ENCODE peak calls at places on chromosomes 5 and 9, in nine cellular contexts. K is transverse colon, Y is Caco-2, N is neural progenitor cell, G is mammary epithelial cell, X is body of pancreas, D is mesendoderm, P is kidney, V is aorta. O is an unnamed sample.

GRCh38 chr5:96963267-96963666 is 27.4 kb downstream of the LNPEP start:
- DNase-seq in K (peak; percentile 27), Y (no peak), N (no peak), G (no peak), X (peak; percentile 54), D (no peak), P (peak; percentile 66), V (no peak), O (peak; percentile 64)

GRCh38 chr5:41172012-41172411 is 41.3 kb downstream of the C6 start:
- DNase-seq in K (no peak), Y (no peak), N (no peak), G (no peak), X (no peak), D (no peak), P (no peak), V (no peak), O (no peak)

GRCh38 chr5:98768160-98769005 is 5.1 kb upstream of the RGMB start:
- DNase-seq in K (peak; percentile 61), Y (peak; percentile 56), N (peak; percentile 90), G (no peak), X (peak; percentile 32), D (peak; percentile 97), P (no peak), V (no peak), O (peak; percentile 71)

GRCh38 chr9:72897069-72897649 is 55.7 kb downstream of the ALDH1A1 start:
- DNase-seq in K (no peak), Y (no peak), N (no peak), G (no peak), X (no peak), D (no peak), P (no peak), V (no peak), O (no peak)

GRCh38 chr5:53456366-53456765 is 24.1 kb upstream of the FST start:
- DNase-seq in K (no peak), Y (no peak), N (no peak), G (no peak), X (no peak), D (no peak), P (no peak), V (no peak), O (no peak)

GRCh38 chr5:139668064-139668880 is 20.1 kb downstream of the CXXC5 start:
- DNase-seq in K (no peak), Y (no peak), N (peak; percentile 67), G (peak; percentile 73), X (peak; percentile 61), D (no peak), P (peak; percentile 85), V (no peak), O (no peak)

GRCh38 chr5:147037517-147038205 is 159.1 kb upstream of the PPP2R2B start:
- DNase-seq in K (no peak), Y (no peak), N (no peak), G (peak; percentile 83), X (no peak), D (no peak), P (no peak), V (no peak), O (no peak)

GRCh38 chr5:175815126-175815913 is 56.1 kb upstream of the CPLX2 start:
- DNase-seq in K (no peak), Y (no peak), N (no peak), G (no peak), X (no peak), D (no peak), P (no peak), V (peak; percentile 63), O (no peak)

GRCh38 chr9:12719431-12719830 is 26.2 kb downstream of the TYRP1 start:
- DNase-seq in K (no peak), Y (no peak), N (peak; percentile 18), G (no peak), X (no peak), D (peak; percentile 63), P (no peak), V (no peak), O (peak; percentile 26)

GRCh38 chr5:777756-778161 is 6.8 kb downstream of the ZDHHC11B start:
- DNase-seq in K (no peak), Y (no peak), N (no peak), G (no peak), X (no peak), D (no peak), P (peak; percentile 84), V (peak; percentile 82), O (no peak)

GRCh38 chr9:23643656-23644258 is 182.3 kb downstream of the ELAVL2 start:
- DNase-seq in K (no peak), Y (no peak), N (no peak), G (peak; percentile 20), X (no peak), D (no peak), P (no peak), V (no peak), O (no peak)

GRCh38 chr9:95044731-95045508 is 272.6 kb downstream of the FANCC start:
- DNase-seq in K (peak; percentile 38), Y (peak; percentile 52), N (peak; percentile 91), G (no peak), X (peak; percentile 90), D (peak; percentile 95), P (peak; percentile 82), V (peak; percentile 80), O (no peak)

GRCh38 chr9:92986175-92987110 is 39.1 kb downstream of the FGD3 start:
- DNase-seq in K (no peak), Y (no peak), N (no peak), G (no peak), X (peak; percentile 40), D (peak; percentile 52), P (no peak), V (no peak), O (no peak)

GRCh38 chr5:88944751-88945507 is 61.9 kb upstream of the MEF2C start:
- DNase-seq in K (no peak), Y (no peak), N (no peak), G (no peak), X (no peak), D (no peak), P (no peak), V (no peak), O (no peak)

GRCh38 chr5:58087131-58087530 is 372.8 kb downstream of the PLK2 start:
- DNase-seq in K (no peak), Y (no peak), N (no peak), G (no peak), X (no peak), D (no peak), P (no peak), V (no peak), O (no peak)

GRCh38 chr5:219492-219891 is 1.4 kb downstream of the SDHA start:
- DNase-seq in K (no peak), Y (no peak), N (peak; percentile 57), G (peak; percentile 15), X (no peak), D (peak; percentile 6), P (no peak), V (peak; percentile 35), O (peak; percentile 40)

GRCh38 chr9:99231708-99232107 is 9.6 kb downstream of the SEC61B start:
- DNase-seq in K (no peak), Y (no peak), N (peak; percentile 53), G (no peak), X (no peak), D (peak; percentile 33), P (no peak), V (no peak), O (peak; percentile 42)

GRCh38 chr5:18141260-18141659 is 507.0 kb downstream of the TAF11L14 start:
- DNase-seq in K (no peak), Y (no peak), N (no peak), G (no peak), X (no peak), D (no peak), P (no peak), V (no peak), O (no peak)

GRCh38 chr5:118692811-118693342 is 295.5 kb downstream of the DTWD2 start:
- DNase-seq in K (no peak), Y (no peak), N (peak; percentile 57), G (no peak), X (no peak), D (peak; percentile 75), P (no peak), V (no peak), O (no peak)

GRCh38 chr5:77882670-77883257 is 106.6 kb upstream of the TBCA start:
- DNase-seq in K (no peak), Y (no peak), N (no peak), G (peak; percentile 82), X (no peak), D (no peak), P (no peak), V (no peak), O (no peak)

GRCh38 chr5:24693609-24694008 is 48.8 kb upstream of the CDH10 start:
- DNase-seq in K (no peak), Y (no peak), N (no peak), G (no peak), X (no peak), D (no peak), P (no peak), V (no peak), O (no peak)

GRCh38 chr5:62260510-62260909 is 45.5 kb upstream of the KIF2A start:
- DNase-seq in K (no peak), Y (no peak), N (no peak), G (no peak), X (peak; percentile 35), D (no peak), P (no peak), V (no peak), O (no peak)

GRCh38 chr9:35522725-35523124 is 32.8 kb downstream of the RUSC2 start:
- DNase-seq in K (no peak), Y (no peak), N (no peak), G (no peak), X (no peak), D (no peak), P (no peak), V (no peak), O (no peak)
- H3K4me1 ChIP-seq in K (peaks cover 29% of the 10 kb centered on the region), Y (peaks cover 47% of the 10 kb centered on the region), N (peaks cover 18% of the 10 kb centered on the region), G (peaks cover 61% of the 10 kb centered on the region), X (peaks cover 77% of the 10 kb centered on the region), D (peaks cover 26% of the 10 kb centered on the region), P (peaks cover 60% of the 10 kb centered on the region), V (peaks cover 36% of the 10 kb centered on the region), O (peaks cover 46% of the 10 kb centered on the region)

GRCh38 chr5:154771383-154771901 is 16.3 kb downstream of the LARP1 start:
- DNase-seq in K (no peak), Y (no peak), N (peak; percentile 58), G (peak; percentile 29), X (peak; percentile 38), D (peak; percentile 77), P (no peak), V (no peak), O (peak; percentile 11)
- H3K4me1 ChIP-seq in K (peaks cover 46% of the 10 kb centered on the region), Y (peaks cover 17% of the 10 kb centered on the region), N (peaks cover 53% of the 10 kb centered on the region), G (peaks cover 16% of the 10 kb centered on the region), X (peaks cover 95% of the 10 kb centered on the region), D (peaks cover 15% of the 10 kb centered on the region), P (peaks cover 43% of the 10 kb centered on the region), V (peaks cover 10% of the 10 kb centered on the region), O (peaks cover 54% of the 10 kb centered on the region)

DNA sequence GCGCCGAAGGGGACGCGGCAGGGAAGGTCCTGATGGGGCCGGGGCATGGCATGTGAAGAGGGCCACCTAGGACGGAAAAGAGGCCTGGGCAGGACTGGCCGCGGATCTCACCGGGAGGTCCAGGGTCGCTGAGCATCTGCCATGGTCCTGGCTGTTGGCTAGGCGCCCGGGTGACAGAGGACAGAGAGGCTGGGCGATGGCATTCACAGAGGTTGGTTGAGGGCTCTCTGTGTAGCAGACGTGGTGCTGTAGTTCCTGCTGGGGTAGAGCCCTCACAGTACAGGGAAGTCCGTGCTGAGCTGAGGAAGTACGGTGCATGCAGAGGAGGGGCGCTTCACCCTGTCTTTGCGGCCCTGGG is 427 bp downstream of the PCYOX1L start:
- DNase-seq in K (peak; percentile 39), Y (no peak), N (no peak), G (no peak), X (peak; percentile 47), D (no peak), P (peak; percentile 80), V (no peak), O (peak; percentile 12)
- H3K4me1 ChIP-seq in K (peaks cover 8% of the 10 kb centered on the region), Y (peaks cover 6% of the 10 kb centered on the region), N (peaks cover 8% of the 10 kb centered on the region), G (peaks cover 9% of the 10 kb centered on the region), X (peaks cover 13% of the 10 kb centered on the region), D (no peaks in the 10 kb centered on the region), P (peaks cover 7% of the 10 kb centered on the region), V (no peaks in the 10 kb centered on the region), O (no peaks in the 10 kb centered on the region)

GRCh38 chr9:107488400-107489143 is 997 bp downstream of the KLF4 start:
- DNase-seq in K (peak; percentile 81), Y (peak; percentile 49), N (peak; percentile 64), G (peak; percentile 70), X (peak; percentile 72), D (peak; percentile 42), P (peak; percentile 92), V (peak; percentile 90), O (peak; percentile 56)
- H3K4me1 ChIP-seq in K (no peaks in the 10 kb centered on the region), Y (peaks cover 12% of the 10 kb centered on the region), N (peaks cover 14% of the 10 kb centered on the region), G (peaks cover 41% of the 10 kb centered on the region), X (peaks cover 53% of the 10 kb centered on the region), D (no peaks in the 10 kb centered on the region), P (peaks cover 19% of the 10 kb centered on the region), V (no peaks in the 10 kb centered on the region), O (no peaks in the 10 kb centered on the region)